ENCODE peak calls at places on chromosome 11, in seven cellular contexts. One of them, this sample, is unnamed.

GRCh38 chr11:46383404-46383758 is 1.9 kb downstream of the MDK start:
- DNase-seq in NCI-H774: no peak
- DNase-seq in neural crest cell: no peak
- DNase-seq in stimulated activated CD4-positive, alpha-beta T cell treated with anti-CD3 and anti-CD28 coated beads, Interleukin-2, amount 100 ng/mL, for 24 hours: no peak
- DNase-seq in AG04449: no peak
- DNase-seq in stimulated activated CD8-positive, alpha-beta memory T cell treated with anti-CD3 and anti-CD28 coated beads, Interleukin-4, amount 100 ng/mL, for 4 hours: no peak
- DNase-seq in mesenchymal stem cell: no peak
- DNase-seq in this sample: no peak

GRCh38 chr11:113593698-113594308 is 112.3 kb downstream of the TMPRSS5 start:
- DNase-seq in NCI-H774: no peak
- DNase-seq in AG04449: no peak
- DNase-seq in neural crest cell: no peak
- DNase-seq in mesenchymal stem cell: no peak
- DNase-seq in stimulated activated CD4-positive, alpha-beta T cell treated with anti-CD3 and anti-CD28 coated beads, Interleukin-2, amount 100 ng/mL, for 24 hours: no peak
- DNase-seq in stimulated activated CD8-positive, alpha-beta memory T cell treated with anti-CD3 and anti-CD28 coated beads, Interleukin-4, amount 100 ng/mL, for 4 hours: no peak
- DNase-seq in this sample: peak

GRCh38 chr11:97657852-97658251 is 1268.0 kb downstream of the JRKL start:
- DNase-seq in AG04449: no peak
- DNase-seq in NCI-H774: no peak
- DNase-seq in mesenchymal stem cell: no peak
- DNase-seq in neural crest cell: no peak
- DNase-seq in stimulated activated CD4-positive, alpha-beta T cell treated with anti-CD3 and anti-CD28 coated beads, Interleukin-2, amount 100 ng/mL, for 24 hours: no peak
- DNase-seq in stimulated activated CD8-positive, alpha-beta memory T cell treated with anti-CD3 and anti-CD28 coated beads, Interleukin-4, amount 100 ng/mL, for 4 hours: no peak
- DNase-seq in this sample: no peak

GRCh38 chr11:20353829-20354434 is 9.6 kb upstream of the HTATIP2 start:
- DNase-seq in mesenchymal stem cell: peak
- DNase-seq in AG04449: no peak
- DNase-seq in NCI-H774: peak
- DNase-seq in neural crest cell: peak
- DNase-seq in stimulated activated CD8-positive, alpha-beta memory T cell treated with anti-CD3 and anti-CD28 coated beads, Interleukin-4, amount 100 ng/mL, for 4 hours: no peak
- DNase-seq in stimulated activated CD4-positive, alpha-beta T cell treated with anti-CD3 and anti-CD28 coated beads, Interleukin-2, amount 100 ng/mL, for 24 hours: peak
- DNase-seq in this sample: no peak

GRCh38 chr11:45646275-45646970 is 19.0 kb downstream of the CHST1 start:
- DNase-seq in NCI-H774: no peak
- DNase-seq in mesenchymal stem cell: peak
- DNase-seq in stimulated activated CD4-positive, alpha-beta T cell treated with anti-CD3 and anti-CD28 coated beads, Interleukin-2, amount 100 ng/mL, for 24 hours: no peak
- DNase-seq in AG04449: no peak
- DNase-seq in stimulated activated CD8-positive, alpha-beta memory T cell treated with anti-CD3 and anti-CD28 coated beads, Interleukin-4, amount 100 ng/mL, for 4 hours: no peak
- DNase-seq in neural crest cell: no peak
- DNase-seq in this sample: no peak

GRCh38 chr11:73854680-73855079 is 22.0 kb downstream of the COA4 start:
- DNase-seq in stimulated activated CD4-positive, alpha-beta T cell treated with anti-CD3 and anti-CD28 coated beads, Interleukin-2, amount 100 ng/mL, for 24 hours: no peak
- DNase-seq in mesenchymal stem cell: peak
- DNase-seq in NCI-H774: no peak
- DNase-seq in AG04449: no peak
- DNase-seq in neural crest cell: no peak
- DNase-seq in stimulated activated CD8-positive, alpha-beta memory T cell treated with anti-CD3 and anti-CD28 coated beads, Interleukin-4, amount 100 ng/mL, for 4 hours: no peak
- DNase-seq in this sample: no peak

GRCh38 chr11:94017446-94017845 is 3.7 kb upstream of the HEPHL1 start:
- DNase-seq in AG04449: no peak
- DNase-seq in neural crest cell: no peak
- DNase-seq in NCI-H774: no peak
- DNase-seq in stimulated activated CD8-positive, alpha-beta memory T cell treated with anti-CD3 and anti-CD28 coated beads, Interleukin-4, amount 100 ng/mL, for 4 hours: no peak
- DNase-seq in mesenchymal stem cell: no peak
- DNase-seq in stimulated activated CD4-positive, alpha-beta T cell treated with anti-CD3 and anti-CD28 coated beads, Interleukin-2, amount 100 ng/mL, for 24 hours: no peak
- DNase-seq in this sample: no peak

GRCh38 chr11:97570636-97571035 is 1180.8 kb downstream of the JRKL start:
- DNase-seq in stimulated activated CD4-positive, alpha-beta T cell treated with anti-CD3 and anti-CD28 coated beads, Interleukin-2, amount 100 ng/mL, for 24 hours: no peak
- DNase-seq in AG04449: no peak
- DNase-seq in neural crest cell: no peak
- DNase-seq in mesenchymal stem cell: no peak
- DNase-seq in NCI-H774: no peak
- DNase-seq in stimulated activated CD8-positive, alpha-beta memory T cell treated with anti-CD3 and anti-CD28 coated beads, Interleukin-4, amount 100 ng/mL, for 4 hours: no peak
- DNase-seq in this sample: no peak

GRCh38 chr11:14314127-14314526 is 44.9 kb downstream of the RRAS2 start:
- DNase-seq in NCI-H774: no peak
- DNase-seq in stimulated activated CD4-positive, alpha-beta T cell treated with anti-CD3 and anti-CD28 coated beads, Interleukin-2, amount 100 ng/mL, for 24 hours: no peak
- DNase-seq in mesenchymal stem cell: no peak
- DNase-seq in AG04449: no peak
- DNase-seq in neural crest cell: no peak
- DNase-seq in stimulated activated CD8-positive, alpha-beta memory T cell treated with anti-CD3 and anti-CD28 coated beads, Interleukin-4, amount 100 ng/mL, for 4 hours: no peak
- DNase-seq in this sample: no peak

GRCh38 chr11:72685560-72686480 is 11.6 kb upstream of the PDE2A start:
- DNase-seq in NCI-H774: no peak
- DNase-seq in AG04449: no peak
- DNase-seq in stimulated activated CD4-positive, alpha-beta T cell treated with anti-CD3 and anti-CD28 coated beads, Interleukin-2, amount 100 ng/mL, for 24 hours: peak
- DNase-seq in neural crest cell: no peak
- DNase-seq in mesenchymal stem cell: no peak
- DNase-seq in stimulated activated CD8-positive, alpha-beta memory T cell treated with anti-CD3 and anti-CD28 coated beads, Interleukin-4, amount 100 ng/mL, for 4 hours: peak
- DNase-seq in this sample: no peak

GRCh38 chr11:36365937-36366336 is 69.8 kb downstream of the PRR5L start:
- DNase-seq in mesenchymal stem cell: peak
- DNase-seq in NCI-H774: no peak
- DNase-seq in stimulated activated CD4-positive, alpha-beta T cell treated with anti-CD3 and anti-CD28 coated beads, Interleukin-2, amount 100 ng/mL, for 24 hours: no peak
- DNase-seq in stimulated activated CD8-positive, alpha-beta memory T cell treated with anti-CD3 and anti-CD28 coated beads, Interleukin-4, amount 100 ng/mL, for 4 hours: no peak
- DNase-seq in neural crest cell: no peak
- DNase-seq in AG04449: no peak
- DNase-seq in this sample: no peak